ENCODE peak calls at places on chromosomes 3 and 15, in five cellular contexts. One of them, this sample, is unnamed.

GRCh38 chr3:170483485-170484262 is 65.0 kb downstream of the CLDN11 start:
- DNase-seq in T follicular helper cell: no peak
- DNase-seq in GM23338: peak
- DNase-seq in neural progenitor cell: no peak
- DNase-seq in Calu3: peak
- DNase-seq in this sample: no peak

GRCh38 chr15:58932791-58933310 is 628 bp downstream of the SLTM start:
- DNase-seq in Calu3: no peak
- DNase-seq in GM23338: peak
- DNase-seq in T follicular helper cell: no peak
- DNase-seq in neural progenitor cell: no peak
- DNase-seq in this sample: peak

GRCh38 chr3:71207632-71208031 is 375.9 kb downstream of the FOXP1 start:
- DNase-seq in Calu3: no peak
- DNase-seq in neural progenitor cell: no peak
- DNase-seq in T follicular helper cell: no peak
- DNase-seq in GM23338: no peak
- DNase-seq in this sample: no peak

GRCh38 chr3:118938183-118938961 is 96.3 kb downstream of the IGSF11 start:
- DNase-seq in Calu3: no peak
- DNase-seq in neural progenitor cell: no peak
- DNase-seq in T follicular helper cell: no peak
- DNase-seq in GM23338: no peak
- DNase-seq in this sample: no peak

GRCh38 chr3:132228923-132229322 is 88.3 kb upstream of the ACP3 start:
- DNase-seq in Calu3: no peak
- DNase-seq in T follicular helper cell: no peak
- DNase-seq in neural progenitor cell: no peak
- DNase-seq in GM23338: no peak
- DNase-seq in this sample: no peak

GRCh38 chr3:111071257-111072015 is at the start of gene NECTIN3:
- DNase-seq in GM23338: peak
- DNase-seq in T follicular helper cell: peak
- DNase-seq in Calu3: peak
- DNase-seq in neural progenitor cell: peak
- DNase-seq in this sample: peak

GRCh38 chr3:123584284-123584987 is 417 bp downstream of the HACD2 start:
- DNase-seq in T follicular helper cell: no peak
- DNase-seq in GM23338: peak
- DNase-seq in neural progenitor cell: no peak
- DNase-seq in Calu3: peak
- DNase-seq in this sample: no peak

GRCh38 chr3:14123308-14124222 is 1.1 kb downstream of the CHCHD4 start:
- DNase-seq in neural progenitor cell: peak
- DNase-seq in Calu3: no peak
- DNase-seq in T follicular helper cell: no peak
- DNase-seq in GM23338: peak
- DNase-seq in this sample: no peak

GRCh38 chr3:153970735-153971347 is 150.3 kb upstream of the ARHGEF26 start:
- DNase-seq in GM23338: peak
- DNase-seq in Calu3: no peak
- DNase-seq in neural progenitor cell: no peak
- DNase-seq in T follicular helper cell: no peak
- DNase-seq in this sample: peak

GRCh38 chr15:80179025-80179759 is 26.4 kb downstream of the FAH start:
- DNase-seq in T follicular helper cell: no peak
- DNase-seq in neural progenitor cell: no peak
- DNase-seq in Calu3: peak
- DNase-seq in GM23338: no peak
- DNase-seq in this sample: no peak

GRCh38 chr3:78134496-78134895 is 1094.6 kb downstream of the ROBO2 start:
- DNase-seq in Calu3: no peak
- DNase-seq in T follicular helper cell: no peak
- DNase-seq in GM23338: no peak
- DNase-seq in neural progenitor cell: no peak
- DNase-seq in this sample: no peak

GRCh38 chr3:10907262-10907661 is 85.3 kb upstream of the SLC6A1 start:
- DNase-seq in neural progenitor cell: no peak
- DNase-seq in GM23338: peak
- DNase-seq in Calu3: no peak
- DNase-seq in T follicular helper cell: no peak
- DNase-seq in this sample: no peak

GRCh38 chr3:183193762-183194701 is 31.5 kb upstream of the LAMP3 start:
- DNase-seq in T follicular helper cell: no peak
- DNase-seq in GM23338: no peak
- DNase-seq in neural progenitor cell: no peak
- DNase-seq in Calu3: no peak
- DNase-seq in this sample: no peak